ENCODE peak calls at places on chromosomes 6 and 20, in seven cellular contexts. R is testis, B is endothelial cell, D is psoas muscle, H is cardiac muscle cell, P is GM12865, O is A549. E is an unnamed sample.

GRCh38 chr6:156557269-156557885 is 219.8 kb upstream of the ARID1B start:
- DNase-seq in R (peak; percentile 33), B (no peak), D (no peak), H (peak; percentile 23), P (no peak), O (no peak), E (no peak)

GRCh38 chr6:14423955-14424354 is 306.4 kb downstream of the CD83 start:
- DNase-seq in R (no peak), B (no peak), D (no peak), H (no peak), P (no peak), O (no peak), E (no peak)

GRCh38 chr20:5531318-5532081 is 214.7 kb upstream of the PROKR2 start:
- DNase-seq in R (no peak), B (no peak), D (peak; percentile 38), H (peak; percentile 82), P (no peak), O (no peak), E (no peak)

GRCh38 chr6:36984581-36985383 is 1.2 kb downstream of the MTCH1 start:
- DNase-seq in R (peak; percentile 76), B (peak; percentile 45), D (peak; percentile 57), H (peak; percentile 78), P (peak; percentile 65), O (no peak), E (peak; percentile 39)

GRCh38 chr6:153130515-153131036 is 506 bp downstream of the RGS17 start:
- DNase-seq in R (no peak), B (peak; percentile 57), D (no peak), H (no peak), P (no peak), O (no peak), E (no peak)

GRCh38 chr6:36432151-36432633 is 10.5 kb downstream of the PXT1 start:
- DNase-seq in R (no peak), B (no peak), D (no peak), H (no peak), P (peak; percentile 46), O (no peak), E (no peak)

GRCh38 chr6:11083491-11083890 is 10.1 kb upstream of the SMIM13 start:
- DNase-seq in R (no peak), B (no peak), D (no peak), H (peak; percentile 36), P (no peak), O (no peak), E (no peak)

GRCh38 chr20:2742934-2743559 is 50.5 kb downstream of the EBF4 start:
- DNase-seq in R (peak; percentile 65), B (peak; percentile 87), D (no peak), H (peak; percentile 75), P (peak; percentile 65), O (peak; percentile 87), E (peak; percentile 78)

GRCh38 chr6:113306552-113307145 is 550.5 kb upstream of the MARCKS start:
- DNase-seq in R (peak; percentile 79), B (peak; percentile 59), D (peak; percentile 44), H (peak; percentile 51), P (peak; percentile 83), O (peak; percentile 0), E (no peak)

GRCh38 chr6:150567360-150567759 is 32.3 kb upstream of the PLEKHG1 start:
- DNase-seq in R (no peak), B (no peak), D (no peak), H (no peak), P (no peak), O (no peak), E (no peak)

GRCh38 chr6:15464211-15464725 is 198.6 kb downstream of the DTNBP1 start:
- DNase-seq in R (peak; percentile 38), B (peak; percentile 40), D (no peak), H (no peak), P (peak; percentile 66), O (peak; percentile 13), E (no peak)

GRCh38 chr6:7914991-7915789 is 4.6 kb upstream of the TXNDC5 start:
- DNase-seq in R (no peak), B (no peak), D (peak; percentile 67), H (peak; percentile 98), P (peak; percentile 69), O (no peak), E (no peak)

GRCh38 chr6:41199427-41200246 is 1.3 kb downstream of the TREML2 start:
- DNase-seq in R (no peak), B (no peak), D (no peak), H (no peak), P (peak; percentile 83), O (no peak), E (no peak)

GRCh38 chr6:109373333-109373732 is 8.9 kb downstream of the CD164 start:
- DNase-seq in R (no peak), B (no peak), D (no peak), H (no peak), P (peak; percentile 17), O (no peak), E (no peak)

GRCh38 chr20:33673115-33673410 is 1.2 kb downstream of the NECAB3 start:
- DNase-seq in R (no peak), B (no peak), D (no peak), H (no peak), P (no peak), O (no peak), E (no peak)

GRCh38 chr6:3162067-3162497 is 4.7 kb upstream of the TUBB2A start:
- DNase-seq in R (no peak), B (no peak), D (no peak), H (peak; percentile 14), P (peak; percentile 36), O (no peak), E (no peak)

GRCh38 chr6:1396952-1397868 is 7.8 kb downstream of the FOXF2 start:
- DNase-seq in R (peak; percentile 87), B (peak; percentile 81), D (peak; percentile 73), H (peak; percentile 80), P (peak; percentile 82), O (peak; percentile 55), E (peak; percentile 68)
- TF ChIP-seq CTCF in R (peak; percentile 71), B (peak; percentile 87), D (peak; percentile 92), H (peak; percentile 99), P (peak; percentile 96), O (peak; percentile 83), E (peak; percentile 99)

GRCh38 chr20:43190332-43190953 is 737 bp upstream of the PTPRT start:
- DNase-seq in R (no peak), B (no peak), D (no peak), H (no peak), P (no peak), O (no peak), E (no peak)

GRCh38 chr20:43193443-43193842 is 3.7 kb upstream of the PTPRT start:
- DNase-seq in R (no peak), B (no peak), D (no peak), H (no peak), P (no peak), O (no peak), E (no peak)

GRCh38 chr20:43191143-43191542 is 1.4 kb upstream of the PTPRT start:
- DNase-seq in R (no peak), B (no peak), D (no peak), H (no peak), P (no peak), O (no peak), E (no peak)

GRCh38 chr20:43194187-43194586 is 4.5 kb upstream of the PTPRT start:
- DNase-seq in R (no peak), B (no peak), D (no peak), H (no peak), P (no peak), O (no peak), E (no peak)

DNA sequence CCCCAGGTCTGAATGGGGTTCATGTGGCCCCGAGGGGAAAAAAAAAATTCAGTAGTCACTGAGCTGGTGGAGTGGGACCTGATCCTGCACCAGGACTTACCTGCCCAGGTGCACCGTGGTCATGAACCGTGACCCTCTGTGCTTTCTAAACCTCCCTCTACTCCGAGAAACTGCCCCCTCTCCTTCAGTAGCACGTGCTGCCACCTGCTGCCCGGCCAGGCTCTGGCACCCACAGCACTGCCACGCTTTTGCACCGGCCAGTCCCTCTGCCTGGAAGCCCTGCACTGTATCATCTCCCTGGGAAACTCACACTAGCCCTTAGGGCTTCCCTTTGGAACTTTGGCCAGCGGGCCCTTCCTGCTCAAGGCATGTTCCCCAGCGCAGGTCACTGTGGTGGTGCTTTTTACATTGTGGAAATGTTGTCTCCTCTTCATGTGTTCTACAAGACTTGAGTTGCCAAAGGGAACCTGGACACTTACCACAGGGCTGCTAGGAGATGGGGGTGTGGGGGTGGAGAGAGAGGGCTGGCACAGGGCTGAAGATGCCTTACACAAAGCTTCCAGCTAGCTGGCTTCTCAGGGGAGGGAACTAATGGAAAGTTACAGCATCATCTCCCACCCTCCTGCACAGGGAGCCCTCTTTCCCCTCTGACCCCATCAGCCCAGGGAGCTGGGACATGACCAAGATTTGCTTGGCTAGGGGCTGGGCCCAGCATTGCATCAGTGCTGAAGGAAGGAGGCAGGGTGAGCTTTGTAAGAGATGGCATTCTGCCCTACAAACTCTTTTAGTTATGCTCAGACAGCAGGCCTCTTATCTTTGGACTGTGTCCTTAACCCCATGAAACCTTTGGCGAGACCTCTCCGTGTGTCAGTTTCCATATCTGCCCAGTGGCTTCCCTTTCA is 2.5 kb upstream of the PTPRT start:
- DNase-seq in R (peak; percentile 52), B (peak; percentile 23), D (no peak), H (peak; percentile 6), P (peak; percentile 15), O (peak; percentile 31), E (peak; percentile 24)
- TF ChIP-seq CTCF in R (no peak), B (peak; percentile 11), D (no peak), H (peak; percentile 51), P (peak; percentile 57), O (no peak), E (peak; percentile 63)

DNA sequence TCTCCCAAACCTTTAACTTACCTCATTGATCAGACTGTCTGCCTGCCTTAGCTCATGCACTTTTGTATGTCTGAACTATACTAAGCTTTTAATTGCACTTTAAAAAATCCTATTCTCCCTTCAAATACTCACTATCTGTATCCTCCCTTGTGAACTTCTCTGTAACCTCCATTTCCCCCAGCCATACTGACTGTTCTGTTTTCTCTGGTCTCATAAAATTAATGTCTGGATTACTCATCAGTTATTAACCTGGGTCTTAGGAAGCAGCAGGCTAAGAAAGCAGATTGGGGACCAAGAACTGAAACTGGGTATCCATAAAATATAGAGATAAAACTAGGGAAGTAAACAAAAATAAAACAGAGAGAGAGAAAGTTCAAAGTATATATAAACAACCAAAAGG is 469.3 kb upstream of the MAN1A1 start:
- DNase-seq in R (no peak), B (no peak), D (no peak), H (no peak), P (no peak), O (no peak), E (no peak)
- TF ChIP-seq CTCF in R (no peak), B (no peak), D (no peak), H (no peak), P (no peak), O (no peak), E (no peak)

DNA sequence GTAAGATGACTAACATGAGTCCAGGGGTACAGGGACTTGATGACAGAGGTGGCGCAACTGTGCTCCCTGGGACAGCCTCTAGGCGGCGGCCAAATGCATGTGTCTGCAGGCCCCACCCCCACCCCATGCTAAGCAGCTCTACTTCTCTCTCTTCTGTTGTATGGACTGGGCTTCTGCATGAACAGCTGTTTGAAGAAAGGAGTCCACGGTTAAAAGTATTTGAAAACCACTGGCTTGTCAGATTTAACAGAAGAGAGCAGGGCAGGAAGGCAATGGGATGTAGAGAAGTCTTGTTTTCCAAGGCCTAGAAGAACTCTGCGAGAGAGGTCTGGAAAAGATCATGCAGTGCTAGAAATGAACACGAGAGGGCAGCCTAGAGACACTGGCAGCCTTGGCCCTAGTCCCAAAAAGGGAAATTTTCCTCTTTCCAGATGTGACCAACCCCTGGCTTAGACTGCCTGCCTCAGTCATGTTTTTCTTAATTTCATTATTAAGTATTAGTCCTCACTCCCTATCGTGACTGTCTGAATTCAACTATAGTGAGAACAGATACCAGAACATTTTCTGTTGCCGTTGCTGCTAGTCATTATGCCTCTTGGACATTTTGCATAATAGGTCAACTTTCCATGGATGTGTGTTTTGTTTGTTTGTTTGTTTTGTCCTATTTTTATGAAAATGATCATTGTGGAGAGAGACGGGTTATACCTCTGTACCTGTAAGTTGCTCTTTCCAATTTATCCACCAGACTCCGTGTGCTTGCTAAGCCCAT is 265.0 kb downstream of the ADGRG6 start:
- DNase-seq in R (peak; percentile 80), B (peak; percentile 80), D (no peak), H (peak; percentile 71), P (peak; percentile 64), O (peak; percentile 38), E (peak; percentile 77)
- TF ChIP-seq CTCF in R (peak; percentile 61), B (peak; percentile 80), D (peak; percentile 63), H (peak; percentile 92), P (peak; percentile 92), O (peak; percentile 64), E (peak; percentile 86)